ENCODE peak calls at places on chromosomes 5 and 9, in six cellular contexts. One of them, this sample, is unnamed.

GRCh38 chr9:137176302-137177182 is 4.7 kb upstream of the TMEM210 start:
- DNase-seq in RWPE1: peak
- DNase-seq in Panc1: no peak
- DNase-seq in progenitor cell of endocrine pancreas: no peak
- DNase-seq in dorsolateral prefrontal cortex: peak
- DNase-seq in A673: peak
- DNase-seq in this sample: peak

GRCh38 chr9:115213777-115214428 is 95.9 kb upstream of the TNC start:
- DNase-seq in RWPE1: peak
- DNase-seq in Panc1: no peak
- DNase-seq in progenitor cell of endocrine pancreas: no peak
- DNase-seq in dorsolateral prefrontal cortex: no peak
- DNase-seq in A673: peak
- DNase-seq in this sample: no peak

GRCh38 chr5:150670275-150670960 is 9.4 kb downstream of the MYOZ3 start:
- DNase-seq in RWPE1: no peak
- DNase-seq in Panc1: no peak
- DNase-seq in progenitor cell of endocrine pancreas: no peak
- DNase-seq in dorsolateral prefrontal cortex: no peak
- DNase-seq in A673: no peak
- DNase-seq in this sample: no peak

GRCh38 chr5:75412111-75412990 is 75.3 kb downstream of the HMGCR start:
- DNase-seq in RWPE1: no peak
- DNase-seq in Panc1: peak
- DNase-seq in progenitor cell of endocrine pancreas: no peak
- DNase-seq in dorsolateral prefrontal cortex: no peak
- DNase-seq in A673: no peak
- DNase-seq in this sample: no peak

GRCh38 chr9:133360400-133361393 is 4.3 kb downstream of the SURF2 start:
- DNase-seq in RWPE1: no peak
- DNase-seq in Panc1: no peak
- DNase-seq in progenitor cell of endocrine pancreas: no peak
- DNase-seq in dorsolateral prefrontal cortex: no peak
- DNase-seq in A673: peak
- DNase-seq in this sample: no peak

GRCh38 chr9:93891549-93892310 is 63.4 kb downstream of the BARX1 start:
- DNase-seq in RWPE1: no peak
- DNase-seq in Panc1: no peak
- DNase-seq in progenitor cell of endocrine pancreas: no peak
- DNase-seq in dorsolateral prefrontal cortex: no peak
- DNase-seq in A673: no peak
- DNase-seq in this sample: peak

GRCh38 chr5:150510460-150511263 is 2.7 kb downstream of the NDST1 start:
- DNase-seq in RWPE1: no peak
- DNase-seq in Panc1: no peak
- DNase-seq in progenitor cell of endocrine pancreas: no peak
- DNase-seq in dorsolateral prefrontal cortex: no peak
- DNase-seq in A673: no peak
- DNase-seq in this sample: peak

GRCh38 chr9:123550012-123550411 is 194.0 kb downstream of the CRB2 start:
- DNase-seq in RWPE1: no peak
- DNase-seq in Panc1: no peak
- DNase-seq in progenitor cell of endocrine pancreas: no peak
- DNase-seq in dorsolateral prefrontal cortex: no peak
- DNase-seq in A673: no peak
- DNase-seq in this sample: no peak

GRCh38 chr9:32707326-32707725 is 71.9 kb upstream of the TAF1L start:
- DNase-seq in RWPE1: no peak
- DNase-seq in Panc1: no peak
- DNase-seq in progenitor cell of endocrine pancreas: no peak
- DNase-seq in dorsolateral prefrontal cortex: no peak
- DNase-seq in A673: no peak
- DNase-seq in this sample: no peak

GRCh38 chr9:16661816-16662215 is 208.7 kb downstream of the BNC2 start:
- DNase-seq in RWPE1: no peak
- DNase-seq in Panc1: no peak
- DNase-seq in progenitor cell of endocrine pancreas: no peak
- DNase-seq in dorsolateral prefrontal cortex: no peak
- DNase-seq in A673: no peak
- DNase-seq in this sample: no peak

GRCh38 chr9:110126986-110127864 is 80.7 kb downstream of the C9orf152 start:
- DNase-seq in RWPE1: no peak
- DNase-seq in Panc1: no peak
- DNase-seq in progenitor cell of endocrine pancreas: no peak
- DNase-seq in dorsolateral prefrontal cortex: no peak
- DNase-seq in A673: no peak
- DNase-seq in this sample: peak

GRCh38 chr5:132437604-132438275 is 52.8 kb downstream of the IRF1 start:
- DNase-seq in RWPE1: peak
- DNase-seq in Panc1: no peak
- DNase-seq in progenitor cell of endocrine pancreas: no peak
- DNase-seq in dorsolateral prefrontal cortex: no peak
- DNase-seq in A673: peak
- DNase-seq in this sample: peak

GRCh38 chr5:60312098-60312497 is 387.9 kb downstream of the DEPDC1B start:
- DNase-seq in RWPE1: no peak
- DNase-seq in Panc1: no peak
- DNase-seq in progenitor cell of endocrine pancreas: no peak
- DNase-seq in dorsolateral prefrontal cortex: no peak
- DNase-seq in A673: no peak
- DNase-seq in this sample: no peak

DNA sequence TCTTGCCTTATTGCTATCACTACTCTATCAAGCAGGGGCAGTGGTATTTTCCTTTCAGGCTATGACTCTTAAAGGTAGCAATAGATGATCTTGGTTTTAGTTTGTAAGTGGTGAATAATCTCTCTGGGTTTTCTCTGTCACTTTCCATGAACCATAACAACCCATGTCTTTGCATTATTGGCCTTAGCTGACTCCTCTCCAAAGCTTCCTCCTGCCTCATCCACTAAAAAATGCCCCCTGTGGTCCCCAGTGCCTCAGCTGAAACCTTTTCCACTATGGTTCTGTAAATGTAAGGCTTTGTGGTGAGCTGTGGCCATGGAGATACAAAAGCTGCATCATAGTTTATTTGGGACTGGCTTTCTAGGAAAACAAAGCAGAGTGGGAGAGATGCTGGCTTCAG is 128.8 kb downstream of the GPBP1 start:
- DNase-seq in RWPE1: no peak
- DNase-seq in Panc1: no peak
- DNase-seq in progenitor cell of endocrine pancreas: no peak
- DNase-seq in dorsolateral prefrontal cortex: no peak
- DNase-seq in A673: no peak
- DNase-seq in this sample: no peak
- TF ChIP-seq CTCF in RWPE1: no peak
- TF ChIP-seq CTCF in Panc1: no peak
- TF ChIP-seq CTCF in progenitor cell of endocrine pancreas: no peak
- TF ChIP-seq CTCF in dorsolateral prefrontal cortex: no peak
- TF ChIP-seq CTCF in A673: no peak
- TF ChIP-seq CTCF in this sample: no peak

GRCh38 chr5:106959447-106959846 is 711.3 kb downstream of the EFNA5 start:
- DNase-seq in RWPE1: peak
- DNase-seq in Panc1: no peak
- DNase-seq in progenitor cell of endocrine pancreas: no peak
- DNase-seq in dorsolateral prefrontal cortex: no peak
- DNase-seq in A673: no peak
- DNase-seq in this sample: peak

GRCh38 chr5:106956901-106957300 is 713.8 kb downstream of the EFNA5 start:
- DNase-seq in RWPE1: no peak
- DNase-seq in Panc1: no peak
- DNase-seq in progenitor cell of endocrine pancreas: no peak
- DNase-seq in dorsolateral prefrontal cortex: no peak
- DNase-seq in A673: no peak
- DNase-seq in this sample: no peak

GRCh38 chr5:106957336-106957735 is 713.4 kb downstream of the EFNA5 start:
- DNase-seq in RWPE1: no peak
- DNase-seq in Panc1: no peak
- DNase-seq in progenitor cell of endocrine pancreas: no peak
- DNase-seq in dorsolateral prefrontal cortex: no peak
- DNase-seq in A673: no peak
- DNase-seq in this sample: no peak

GRCh38 chr5:106956187-106956586 is 714.5 kb downstream of the EFNA5 start:
- DNase-seq in RWPE1: no peak
- DNase-seq in Panc1: no peak
- DNase-seq in progenitor cell of endocrine pancreas: no peak
- DNase-seq in dorsolateral prefrontal cortex: no peak
- DNase-seq in A673: no peak
- DNase-seq in this sample: no peak
- TF ChIP-seq CTCF in RWPE1: no peak
- TF ChIP-seq CTCF in Panc1: no peak
- TF ChIP-seq CTCF in progenitor cell of endocrine pancreas: no peak
- TF ChIP-seq CTCF in dorsolateral prefrontal cortex: no peak
- TF ChIP-seq CTCF in A673: no peak
- TF ChIP-seq CTCF in this sample: no peak

GRCh38 chr9:22102347-22103053 is 93.4 kb upstream of the CDKN2B start:
- DNase-seq in RWPE1: no peak
- DNase-seq in Panc1: no peak
- DNase-seq in progenitor cell of endocrine pancreas: no peak
- DNase-seq in dorsolateral prefrontal cortex: no peak
- DNase-seq in A673: no peak
- DNase-seq in this sample: no peak

GRCh38 chr9:22097712-22098111 is 88.6 kb upstream of the CDKN2B start:
- DNase-seq in RWPE1: no peak
- DNase-seq in Panc1: no peak
- DNase-seq in progenitor cell of endocrine pancreas: no peak
- DNase-seq in dorsolateral prefrontal cortex: no peak
- DNase-seq in A673: no peak
- DNase-seq in this sample: no peak

GRCh38 chr9:22098636-22099332 is 89.7 kb upstream of the CDKN2B start:
- DNase-seq in RWPE1: no peak
- DNase-seq in Panc1: no peak
- DNase-seq in progenitor cell of endocrine pancreas: no peak
- DNase-seq in dorsolateral prefrontal cortex: no peak
- DNase-seq in A673: no peak
- DNase-seq in this sample: no peak

GRCh38 chr9:22103650-22104575 is 94.8 kb upstream of the CDKN2B start:
- DNase-seq in RWPE1: no peak
- DNase-seq in Panc1: no peak
- DNase-seq in progenitor cell of endocrine pancreas: no peak
- DNase-seq in dorsolateral prefrontal cortex: no peak
- DNase-seq in A673: no peak
- DNase-seq in this sample: no peak

GRCh38 chr9:22100626-22101025 is 91.5 kb upstream of the CDKN2B start:
- DNase-seq in RWPE1: no peak
- DNase-seq in Panc1: no peak
- DNase-seq in progenitor cell of endocrine pancreas: no peak
- DNase-seq in dorsolateral prefrontal cortex: no peak
- DNase-seq in A673: no peak
- DNase-seq in this sample: no peak
- TF ChIP-seq CTCF in RWPE1: no peak
- TF ChIP-seq CTCF in Panc1: no peak
- TF ChIP-seq CTCF in progenitor cell of endocrine pancreas: peak
- TF ChIP-seq CTCF in dorsolateral prefrontal cortex: no peak
- TF ChIP-seq CTCF in A673: no peak
- TF ChIP-seq CTCF in this sample: no peak

GRCh38 chr9:10855847-10856246 is 243.0 kb upstream of the PTPRD start:
- DNase-seq in RWPE1: peak
- DNase-seq in Panc1: no peak
- DNase-seq in progenitor cell of endocrine pancreas: no peak
- DNase-seq in dorsolateral prefrontal cortex: no peak
- DNase-seq in A673: peak
- DNase-seq in this sample: no peak
- TF ChIP-seq CTCF in RWPE1: peak
- TF ChIP-seq CTCF in Panc1: no peak
- TF ChIP-seq CTCF in progenitor cell of endocrine pancreas: peak
- TF ChIP-seq CTCF in dorsolateral prefrontal cortex: peak
- TF ChIP-seq CTCF in A673: peak
- TF ChIP-seq CTCF in this sample: no peak

This sample was measured in stomach.